ENCODE peak calls at places on chromosomes 5 and 9, in seven cellular contexts. X is psoas muscle; F is naive thymus-derived CD4-positive, alpha-beta T cell; U is prostate gland; Z is thyroid gland; R is esophagus squamous epithelium; N is lower lobe of right lung. P is an unnamed sample.

GRCh38 chr9:107425110-107426025 is 64.2 kb downstream of the KLF4 start:
- DNase-seq in N (peak; percentile 91), X (peak; percentile 91), R (no peak), F (peak; percentile 63), U (peak; percentile 95), Z (peak; percentile 99), P (peak; percentile 95)

GRCh38 chr9:123337971-123338370 is 18.0 kb upstream of the CRB2 start:
- DNase-seq in R (no peak), X (no peak), F (no peak), Z (no peak), N (no peak), U (no peak), P (no peak)

GRCh38 chr9:110183208-110184145 is 24.5 kb downstream of the C9orf152 start:
- DNase-seq in F (peak; percentile 54), Z (peak; percentile 62), N (no peak), U (peak; percentile 85), R (no peak), X (no peak), P (peak; percentile 59)

GRCh38 chr5:54480296-54480695 is 24.8 kb downstream of the HSPB3 start:
- DNase-seq in X (no peak), R (no peak), N (no peak), U (no peak), Z (no peak), F (no peak), P (no peak)

GRCh38 chr9:31119882-31120481 is 1264.5 kb upstream of the ACO1 start:
- DNase-seq in X (no peak), Z (no peak), N (no peak), R (no peak), F (no peak), U (no peak), P (no peak)

GRCh38 chr5:107669543-107670027 is 1.2 kb downstream of the EFNA5 start:
- DNase-seq in Z (peak; percentile 43), U (peak; percentile 20), R (no peak), F (no peak), X (no peak), N (peak; percentile 52), P (peak; percentile 84)

GRCh38 chr5:83577036-83577636 is 105.6 kb downstream of the VCAN start:
- DNase-seq in Z (no peak), R (no peak), X (no peak), N (no peak), U (no peak), F (no peak), P (no peak)

GRCh38 chr9:138020795-138021182 is 143.2 kb downstream of the CACNA1B start:
- DNase-seq in Z (peak; percentile 20), R (no peak), X (peak; percentile 34), U (no peak), N (no peak), F (no peak), P (no peak)

GRCh38 chr5:172713113-172713808 is 57.7 kb downstream of the DUSP1 start:
- DNase-seq in X (peak; percentile 84), R (no peak), Z (peak; percentile 58), U (peak; percentile 43), N (peak; percentile 76), F (peak; percentile 81), P (peak; percentile 94)

GRCh38 chr5:128300181-128300580 is 216.6 kb downstream of the SLC12A2 start:
- DNase-seq in F (no peak), U (no peak), N (no peak), Z (no peak), X (no peak), R (no peak), P (no peak)

GRCh38 chr9:3200331-3200774 is 325.4 kb downstream of the RFX3 start:
- DNase-seq in U (no peak), N (no peak), R (no peak), Z (no peak), X (no peak), F (no peak), P (no peak)

GRCh38 chr5:149853019-149853648 is 91.5 kb downstream of the PDE6A start:
- DNase-seq in F (peak; percentile 34), R (no peak), U (peak; percentile 70), Z (peak; percentile 68), X (peak; percentile 86), N (peak; percentile 74), P (peak; percentile 81)

GRCh38 chr9:18666987-18667772 is 193.2 kb downstream of the ADAMTSL1 start:
- DNase-seq in Z (no peak), X (no peak), N (no peak), R (no peak), F (no peak), U (no peak), P (no peak)

GRCh38 chr5:51376504-51376903 is 6.7 kb upstream of the ISL1 start:
- DNase-seq in Z (no peak), X (no peak), N (no peak), F (no peak), R (no peak), U (no peak), P (no peak)

GRCh38 chr5:174720066-174720611 is 4.2 kb upstream of the MSX2 start:
- DNase-seq in R (no peak), F (no peak), X (no peak), U (no peak), N (no peak), Z (no peak), P (no peak)

GRCh38 chr5:174719211-174719610 is 5.2 kb upstream of the MSX2 start:
- DNase-seq in N (no peak), F (no peak), Z (no peak), X (no peak), R (no peak), U (no peak), P (no peak)

GRCh38 chr5:174722500-174722899 is 1.9 kb upstream of the MSX2 start:
- DNase-seq in R (no peak), U (no peak), X (no peak), N (no peak), Z (no peak), F (no peak), P (no peak)

GRCh38 chr5:174721522-174722432 is 2.6 kb upstream of the MSX2 start:
- DNase-seq in U (no peak), R (no peak), X (no peak), N (no peak), Z (no peak), F (no peak), P (no peak)

GRCh38 chr5:174720612-174721521 is 3.5 kb upstream of the MSX2 start:
- DNase-seq in R (no peak), U (no peak), F (no peak), Z (no peak), X (no peak), N (no peak), P (no peak)
- H3K4me3 ChIP-seq in R (no peak overlapping the region), U (no peak overlapping the region), F (no peak overlapping the region), Z (no peak overlapping the region), X (peak overlapping the region; percentile 50), N (no peak overlapping the region), P (peak overlapping the region; percentile 7)

DNA sequence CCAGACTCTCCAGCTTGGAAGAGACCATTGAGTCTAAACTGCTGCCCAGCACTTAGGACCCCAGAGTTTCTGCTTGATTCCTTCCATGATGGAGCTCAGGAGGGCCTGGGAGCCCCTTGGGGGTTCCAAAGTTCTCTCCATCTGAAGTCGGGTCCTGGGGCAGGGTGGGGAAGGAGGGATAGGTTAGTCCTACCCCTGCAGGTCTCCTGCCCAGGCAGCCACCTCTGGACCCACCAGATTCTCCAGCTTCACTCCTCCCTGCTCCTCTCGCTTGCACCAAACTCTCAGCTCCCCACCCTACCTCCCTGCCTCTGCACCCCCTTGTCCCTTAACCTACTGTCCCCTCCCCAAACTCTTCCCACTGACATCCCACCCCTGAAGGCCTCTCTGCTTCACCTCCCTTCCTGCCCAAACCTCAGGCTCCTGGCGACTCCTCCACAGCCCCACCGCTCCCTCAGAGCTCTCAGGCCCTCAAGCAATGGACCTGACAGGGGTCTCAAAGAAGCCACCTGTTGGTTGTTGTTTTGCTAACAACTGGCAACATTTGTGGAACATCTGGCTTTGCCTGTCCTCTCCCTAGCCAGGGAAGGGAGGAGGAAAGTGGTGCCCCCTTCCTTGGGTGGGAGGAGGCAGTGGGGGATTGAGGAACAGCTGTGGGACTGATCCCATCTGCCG is 137.5 kb downstream of the RGS3 start:
- DNase-seq in X (peak; percentile 48), R (no peak), F (no peak), N (peak; percentile 21), U (no peak), Z (no peak), P (no peak)
- H3K4me1 ChIP-seq in X (peaks cover 45% of the 10 kb centered on the region), R (peaks cover 8% of the 10 kb centered on the region), F (no peaks in the 10 kb centered on the region), N (peaks cover 46% of the 10 kb centered on the region), U (no peaks in the 10 kb centered on the region), Z (no peaks in the 10 kb centered on the region), P (peaks cover 14% of the 10 kb centered on the region)

GRCh38 chr5:157518963-157519362 is 56.6 kb downstream of the ADAM19 start:
- DNase-seq in X (no peak), Z (no peak), F (peak; percentile 39), U (no peak), N (no peak), R (no peak), P (no peak)
- H3K27ac ChIP-seq in X (no peak overlapping the region), Z (no peak overlapping the region), F (no peak overlapping the region), U (no peak overlapping the region), N (no peak overlapping the region), R (no peak overlapping the region), P (no peak overlapping the region)

GRCh38 chr5:5347442-5347841 is 75.0 kb upstream of the ICE1 start:
- DNase-seq in X (no peak), F (no peak), N (no peak), Z (no peak), R (no peak), U (no peak), P (no peak)
- H3K4me3 ChIP-seq in X (no peak overlapping the region), F (no peak overlapping the region), N (no peak overlapping the region), Z (no peak overlapping the region), R (no peak overlapping the region), U (no peak overlapping the region), P (no peak overlapping the region)

GRCh38 chr9:115998661-115999060 is 154.9 kb upstream of the PAPPA start:
- DNase-seq in U (no peak), F (no peak), Z (no peak), X (no peak), R (no peak), N (no peak), P (no peak)
- H3K4me1 ChIP-seq in U (no peaks in the 10 kb centered on the region), F (no peaks in the 10 kb centered on the region), Z (no peaks in the 10 kb centered on the region), X (peaks cover 16% of the 10 kb centered on the region), R (peaks cover 4% of the 10 kb centered on the region), N (no peaks in the 10 kb centered on the region), P (no peaks in the 10 kb centered on the region)

DNA sequence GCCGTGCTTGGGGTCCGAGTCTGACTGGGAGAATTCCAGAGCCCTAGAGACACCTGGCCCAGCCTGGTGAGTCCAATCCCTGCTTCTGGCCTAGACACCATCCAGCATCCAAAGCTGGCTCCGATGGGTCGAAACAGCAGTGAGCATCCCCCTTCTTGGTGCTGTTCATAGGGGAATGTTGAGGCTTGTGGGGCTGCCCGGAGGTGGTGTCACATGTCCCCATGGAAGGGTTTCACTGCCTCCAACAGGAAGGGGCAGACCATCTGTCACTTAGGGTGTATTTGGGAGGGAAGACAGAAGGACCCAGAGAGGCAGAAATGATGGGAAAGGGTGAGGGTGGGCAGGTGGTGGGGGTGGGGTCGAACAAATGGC is 13.9 kb downstream of the C9orf50 start:
- DNase-seq in Z (no peak), X (no peak), N (peak; percentile 39), U (no peak), F (no peak), R (no peak), P (no peak)
- H3K27ac ChIP-seq in Z (peak overlapping the region; percentile 60), X (peak overlapping the region; percentile 59), N (peak overlapping the region; percentile 82), U (peak overlapping the region; percentile 94), F (no peak overlapping the region), R (peak overlapping the region; percentile 89), P (no peak overlapping the region)